ENCODE peak calls at places on chromosomes 5 and 9, in nine cellular contexts. One of them, this sample, is unnamed.

GRCh38 chr5:1799110-1799601 is 481 bp downstream of the MRPL36 start:
- DNase-seq in NCI-H460: no peak
- DNase-seq in psoas muscle: peak; percentile 30
- DNase-seq in T follicular helper cell: peak; percentile 14
- DNase-seq in body of pancreas: peak; percentile 25
- DNase-seq in HuH-7: peak; percentile 38
- DNase-seq in cerebellar cortex: no peak
- DNase-seq in CD8-positive, alpha-beta T cell: no peak
- DNase-seq in G401: no peak
- DNase-seq in this sample: no peak

GRCh38 chr5:146647656-146648199 is 131.7 kb upstream of the GPR151 start:
- DNase-seq in NCI-H460: no peak
- DNase-seq in psoas muscle: no peak
- DNase-seq in T follicular helper cell: no peak
- DNase-seq in body of pancreas: no peak
- DNase-seq in HuH-7: no peak
- DNase-seq in cerebellar cortex: peak; percentile 26
- DNase-seq in CD8-positive, alpha-beta T cell: no peak
- DNase-seq in G401: peak; percentile 46
- DNase-seq in this sample: no peak

GRCh38 chr5:149439899-149440655 is 61.0 kb upstream of the IL17B start:
- DNase-seq in NCI-H460: peak; percentile 66
- DNase-seq in psoas muscle: no peak
- DNase-seq in T follicular helper cell: no peak
- DNase-seq in body of pancreas: peak; percentile 34
- DNase-seq in HuH-7: peak; percentile 64
- DNase-seq in cerebellar cortex: no peak
- DNase-seq in CD8-positive, alpha-beta T cell: no peak
- DNase-seq in G401: no peak
- DNase-seq in this sample: peak; percentile 96

GRCh38 chr9:71349218-71349617 is 227.8 kb upstream of the TRPM3 start:
- DNase-seq in NCI-H460: no peak
- DNase-seq in psoas muscle: no peak
- DNase-seq in T follicular helper cell: no peak
- DNase-seq in body of pancreas: no peak
- DNase-seq in HuH-7: no peak
- DNase-seq in cerebellar cortex: no peak
- DNase-seq in CD8-positive, alpha-beta T cell: no peak
- DNase-seq in G401: no peak
- DNase-seq in this sample: no peak

GRCh38 chr5:73998496-73998895 is 372.5 kb downstream of the ARHGEF28 start:
- DNase-seq in NCI-H460: no peak
- DNase-seq in psoas muscle: no peak
- DNase-seq in T follicular helper cell: no peak
- DNase-seq in body of pancreas: no peak
- DNase-seq in HuH-7: no peak
- DNase-seq in cerebellar cortex: no peak
- DNase-seq in CD8-positive, alpha-beta T cell: no peak
- DNase-seq in G401: no peak
- DNase-seq in this sample: peak; percentile 89

GRCh38 chr5:98564836-98565235 is 208.6 kb upstream of the RGMB start:
- DNase-seq in NCI-H460: no peak
- DNase-seq in psoas muscle: no peak
- DNase-seq in T follicular helper cell: no peak
- DNase-seq in body of pancreas: no peak
- DNase-seq in HuH-7: no peak
- DNase-seq in cerebellar cortex: no peak
- DNase-seq in CD8-positive, alpha-beta T cell: no peak
- DNase-seq in G401: no peak
- DNase-seq in this sample: no peak

GRCh38 chr9:98187926-98188325 is 4.5 kb downstream of the CORO2A start:
- DNase-seq in NCI-H460: no peak
- DNase-seq in psoas muscle: no peak
- DNase-seq in T follicular helper cell: no peak
- DNase-seq in body of pancreas: no peak
- DNase-seq in HuH-7: no peak
- DNase-seq in cerebellar cortex: no peak
- DNase-seq in CD8-positive, alpha-beta T cell: no peak
- DNase-seq in G401: no peak
- DNase-seq in this sample: no peak

GRCh38 chr9:88464851-88465250 is 70.1 kb upstream of the NXNL2 start:
- DNase-seq in NCI-H460: no peak
- DNase-seq in psoas muscle: no peak
- DNase-seq in T follicular helper cell: no peak
- DNase-seq in body of pancreas: no peak
- DNase-seq in HuH-7: no peak
- DNase-seq in cerebellar cortex: no peak
- DNase-seq in CD8-positive, alpha-beta T cell: no peak
- DNase-seq in G401: no peak
- DNase-seq in this sample: no peak

GRCh38 chr5:140633081-140633471 is at the start of gene CD14:
- DNase-seq in NCI-H460: peak; percentile 75
- DNase-seq in psoas muscle: peak; percentile 66
- DNase-seq in T follicular helper cell: no peak
- DNase-seq in body of pancreas: peak; percentile 52
- DNase-seq in HuH-7: peak; percentile 59
- DNase-seq in cerebellar cortex: peak; percentile 68
- DNase-seq in CD8-positive, alpha-beta T cell: no peak
- DNase-seq in G401: peak; percentile 74
- DNase-seq in this sample: no peak

GRCh38 chr5:37165761-37166160 is 83.4 kb downstream of the CPLANE1 start:
- DNase-seq in NCI-H460: no peak
- DNase-seq in psoas muscle: no peak
- DNase-seq in T follicular helper cell: no peak
- DNase-seq in body of pancreas: no peak
- DNase-seq in HuH-7: peak; percentile 32
- DNase-seq in cerebellar cortex: no peak
- DNase-seq in CD8-positive, alpha-beta T cell: no peak
- DNase-seq in G401: no peak
- DNase-seq in this sample: no peak

GRCh38 chr5:138339464-138339863 is 1.4 kb downstream of the FAM53C start:
- DNase-seq in NCI-H460: no peak
- DNase-seq in psoas muscle: no peak
- DNase-seq in T follicular helper cell: no peak
- DNase-seq in body of pancreas: no peak
- DNase-seq in HuH-7: no peak
- DNase-seq in cerebellar cortex: no peak
- DNase-seq in CD8-positive, alpha-beta T cell: no peak
- DNase-seq in G401: no peak
- DNase-seq in this sample: no peak

GRCh38 chr5:147507480-147508126 is 2.3 kb downstream of the DPYSL3 start:
- DNase-seq in NCI-H460: no peak
- DNase-seq in psoas muscle: no peak
- DNase-seq in T follicular helper cell: no peak
- DNase-seq in body of pancreas: no peak
- DNase-seq in HuH-7: no peak
- DNase-seq in cerebellar cortex: no peak
- DNase-seq in CD8-positive, alpha-beta T cell: no peak
- DNase-seq in G401: no peak
- DNase-seq in this sample: no peak

GRCh38 chr9:93308158-93308602 is 124.2 kb downstream of the WNK2 start:
- DNase-seq in NCI-H460: no peak
- DNase-seq in psoas muscle: no peak
- DNase-seq in T follicular helper cell: no peak
- DNase-seq in body of pancreas: no peak
- DNase-seq in HuH-7: no peak
- DNase-seq in cerebellar cortex: no peak
- DNase-seq in CD8-positive, alpha-beta T cell: no peak
- DNase-seq in G401: no peak
- DNase-seq in this sample: no peak

GRCh38 chr5:95563367-95563766 is 8.5 kb downstream of the ARSK start:
- DNase-seq in NCI-H460: no peak
- DNase-seq in psoas muscle: no peak
- DNase-seq in T follicular helper cell: no peak
- DNase-seq in body of pancreas: no peak
- DNase-seq in HuH-7: no peak
- DNase-seq in cerebellar cortex: no peak
- DNase-seq in CD8-positive, alpha-beta T cell: no peak
- DNase-seq in G401: no peak
- DNase-seq in this sample: no peak

GRCh38 chr9:21294325-21294724 is 10.8 kb downstream of the IFNA5 start:
- DNase-seq in NCI-H460: peak; percentile 1
- DNase-seq in psoas muscle: no peak
- DNase-seq in T follicular helper cell: no peak
- DNase-seq in body of pancreas: peak; percentile 19
- DNase-seq in HuH-7: no peak
- DNase-seq in cerebellar cortex: no peak
- DNase-seq in CD8-positive, alpha-beta T cell: no peak
- DNase-seq in G401: no peak
- DNase-seq in this sample: no peak

GRCh38 chr9:136138566-136138965 is 19.9 kb upstream of the TMEM250 start:
- DNase-seq in NCI-H460: peak; percentile 32
- DNase-seq in psoas muscle: no peak
- DNase-seq in T follicular helper cell: peak; percentile 17
- DNase-seq in body of pancreas: peak; percentile 36
- DNase-seq in HuH-7: peak; percentile 95
- DNase-seq in cerebellar cortex: peak; percentile 75
- DNase-seq in CD8-positive, alpha-beta T cell: no peak
- DNase-seq in G401: peak; percentile 44
- DNase-seq in this sample: no peak

GRCh38 chr9:20041717-20042116 is 252.9 kb upstream of the SLC24A2 start:
- DNase-seq in NCI-H460: no peak
- DNase-seq in psoas muscle: no peak
- DNase-seq in T follicular helper cell: no peak
- DNase-seq in body of pancreas: no peak
- DNase-seq in HuH-7: no peak
- DNase-seq in cerebellar cortex: no peak
- DNase-seq in CD8-positive, alpha-beta T cell: no peak
- DNase-seq in G401: peak; percentile 47
- DNase-seq in this sample: no peak

GRCh38 chr9:114799441-114799840 is 6.4 kb downstream of the TNFSF15 start:
- DNase-seq in NCI-H460: no peak
- DNase-seq in psoas muscle: no peak
- DNase-seq in T follicular helper cell: no peak
- DNase-seq in body of pancreas: no peak
- DNase-seq in HuH-7: peak; percentile 65
- DNase-seq in cerebellar cortex: no peak
- DNase-seq in CD8-positive, alpha-beta T cell: no peak
- DNase-seq in G401: no peak
- DNase-seq in this sample: no peak

GRCh38 chr5:93330506-93330905 is 250.5 kb downstream of the NR2F1-AS1 start:
- DNase-seq in NCI-H460: no peak
- DNase-seq in psoas muscle: no peak
- DNase-seq in T follicular helper cell: no peak
- DNase-seq in body of pancreas: no peak
- DNase-seq in HuH-7: no peak
- DNase-seq in cerebellar cortex: no peak
- DNase-seq in CD8-positive, alpha-beta T cell: no peak
- DNase-seq in G401: no peak
- DNase-seq in this sample: no peak

GRCh38 chr9:4642351-4642750 is 19.7 kb upstream of the PLPP6 start:
- DNase-seq in NCI-H460: no peak
- DNase-seq in psoas muscle: no peak
- DNase-seq in T follicular helper cell: no peak
- DNase-seq in body of pancreas: no peak
- DNase-seq in HuH-7: no peak
- DNase-seq in cerebellar cortex: no peak
- DNase-seq in CD8-positive, alpha-beta T cell: no peak
- DNase-seq in G401: no peak
- DNase-seq in this sample: no peak

GRCh38 chr9:14585730-14586473 is 107.3 kb downstream of the ZDHHC21 start:
- DNase-seq in NCI-H460: no peak
- DNase-seq in psoas muscle: no peak
- DNase-seq in T follicular helper cell: no peak
- DNase-seq in body of pancreas: no peak
- DNase-seq in HuH-7: no peak
- DNase-seq in cerebellar cortex: no peak
- DNase-seq in CD8-positive, alpha-beta T cell: no peak
- DNase-seq in G401: no peak
- DNase-seq in this sample: no peak

GRCh38 chr5:120600639-120601038 is 136.5 kb downstream of the PRR16 start:
- DNase-seq in NCI-H460: no peak
- DNase-seq in psoas muscle: no peak
- DNase-seq in T follicular helper cell: no peak
- DNase-seq in body of pancreas: no peak
- DNase-seq in HuH-7: no peak
- DNase-seq in cerebellar cortex: no peak
- DNase-seq in CD8-positive, alpha-beta T cell: no peak
- DNase-seq in G401: no peak
- DNase-seq in this sample: no peak

GRCh38 chr5:169832236-169832635 is 148.1 kb downstream of the INSYN2B start:
- DNase-seq in NCI-H460: no peak
- DNase-seq in psoas muscle: no peak
- DNase-seq in T follicular helper cell: no peak
- DNase-seq in body of pancreas: no peak
- DNase-seq in HuH-7: no peak
- DNase-seq in cerebellar cortex: no peak
- DNase-seq in CD8-positive, alpha-beta T cell: no peak
- DNase-seq in G401: no peak
- DNase-seq in this sample: no peak

GRCh38 chr9:93587651-93588347 is 11.4 kb downstream of the PHF2 start:
- DNase-seq in NCI-H460: no peak
- DNase-seq in psoas muscle: no peak
- DNase-seq in T follicular helper cell: no peak
- DNase-seq in body of pancreas: no peak
- DNase-seq in HuH-7: no peak
- DNase-seq in cerebellar cortex: peak; percentile 30
- DNase-seq in CD8-positive, alpha-beta T cell: no peak
- DNase-seq in G401: peak; percentile 30
- DNase-seq in this sample: no peak

GRCh38 chr5:12099296-12099695 is 195.1 kb upstream of the CTNND2 start:
- DNase-seq in NCI-H460: no peak
- DNase-seq in psoas muscle: no peak
- DNase-seq in T follicular helper cell: no peak
- DNase-seq in body of pancreas: no peak
- DNase-seq in HuH-7: no peak
- DNase-seq in cerebellar cortex: no peak
- DNase-seq in CD8-positive, alpha-beta T cell: no peak
- DNase-seq in G401: no peak
- DNase-seq in this sample: no peak

GRCh38 chr9:98022447-98022846 is 34.1 kb upstream of the NANS start:
- DNase-seq in NCI-H460: no peak
- DNase-seq in psoas muscle: no peak
- DNase-seq in T follicular helper cell: no peak
- DNase-seq in body of pancreas: no peak
- DNase-seq in HuH-7: no peak
- DNase-seq in cerebellar cortex: no peak
- DNase-seq in CD8-positive, alpha-beta T cell: no peak
- DNase-seq in G401: no peak
- DNase-seq in this sample: no peak

GRCh38 chr5:122661496-122662180 is 113.2 kb upstream of the SNX2 start:
- DNase-seq in NCI-H460: no peak
- DNase-seq in psoas muscle: no peak
- DNase-seq in T follicular helper cell: no peak
- DNase-seq in body of pancreas: no peak
- DNase-seq in HuH-7: no peak
- DNase-seq in cerebellar cortex: no peak
- DNase-seq in CD8-positive, alpha-beta T cell: no peak
- DNase-seq in G401: no peak
- DNase-seq in this sample: no peak

GRCh38 chr9:124060844-124061605 is 49.5 kb downstream of the LHX2 start:
- DNase-seq in NCI-H460: no peak
- DNase-seq in psoas muscle: no peak
- DNase-seq in T follicular helper cell: no peak
- DNase-seq in body of pancreas: no peak
- DNase-seq in HuH-7: no peak
- DNase-seq in cerebellar cortex: no peak
- DNase-seq in CD8-positive, alpha-beta T cell: no peak
- DNase-seq in G401: no peak
- DNase-seq in this sample: no peak

GRCh38 chr5:85132269-85132668 is 747.6 kb upstream of the EDIL3 start:
- DNase-seq in NCI-H460: no peak
- DNase-seq in psoas muscle: no peak
- DNase-seq in T follicular helper cell: no peak
- DNase-seq in body of pancreas: no peak
- DNase-seq in HuH-7: no peak
- DNase-seq in cerebellar cortex: no peak
- DNase-seq in CD8-positive, alpha-beta T cell: no peak
- DNase-seq in G401: no peak
- DNase-seq in this sample: no peak

GRCh38 chr5:40410939-40411635 is 268.6 kb upstream of the PTGER4 start:
- DNase-seq in NCI-H460: peak; percentile 43
- DNase-seq in psoas muscle: peak; percentile 15
- DNase-seq in T follicular helper cell: no peak
- DNase-seq in body of pancreas: no peak
- DNase-seq in HuH-7: no peak
- DNase-seq in cerebellar cortex: no peak
- DNase-seq in CD8-positive, alpha-beta T cell: no peak
- DNase-seq in G401: no peak
- DNase-seq in this sample: peak; percentile 90

GRCh38 chr9:95556521-95556920 is 39.8 kb upstream of the PTCH1 start:
- DNase-seq in NCI-H460: no peak
- DNase-seq in psoas muscle: no peak
- DNase-seq in T follicular helper cell: no peak
- DNase-seq in body of pancreas: no peak
- DNase-seq in HuH-7: no peak
- DNase-seq in cerebellar cortex: no peak
- DNase-seq in CD8-positive, alpha-beta T cell: no peak
- DNase-seq in G401: no peak
- DNase-seq in this sample: no peak